ENCODE peak calls at places on chromosomes 6 and 20, in eight cellular contexts. W is neural progenitor cell, T is SK-N-MC, H is HCT116, V is GM23248, O is keratinocyte, Y is fibroblast of lung, J is endothelial cell of umbilical vein. R is an unnamed sample. For H3K9me3, the result is how much of the 10 kb centered on the place peaks cover.

GRCh38 chr20:23625236-23625964 is 12.4 kb downstream of the CST3 start:
- DNase-seq in W (peak), T (no peak), H (no peak), V (no peak), O (no peak), Y (no peak), J (no peak), R (no peak)

GRCh38 chr20:10637062-10637559 is 36.7 kb downstream of the JAG1 start:
- DNase-seq in W (no peak), T (no peak), H (no peak), V (peak), O (no peak), Y (peak), J (no peak), R (peak)

GRCh38 chr20:15895126-15895525 is 678.1 kb downstream of the KIF16B start:
- DNase-seq in W (no peak), T (no peak), H (no peak), V (peak), O (no peak), Y (no peak), J (no peak), R (no peak)

GRCh38 chr20:63567382-63568169 is 6.5 kb downstream of the HELZ2 start:
- DNase-seq in W (no peak), T (no peak), H (no peak), V (no peak), O (no peak), Y (no peak), J (no peak), R (no peak)

GRCh38 chr6:35377002-35377401 is 34.6 kb downstream of the PPARD start:
- DNase-seq in W (no peak), T (no peak), H (no peak), V (no peak), O (no peak), Y (peak), J (no peak), R (peak)

GRCh38 chr6:96923871-96924493 is 546 bp upstream of the KLHL32 start:
- DNase-seq in W (peak), T (no peak), H (no peak), V (peak), O (no peak), Y (no peak), J (peak), R (no peak)

GRCh38 chr6:33797635-33798342 is 6.0 kb downstream of the MLN start:
- DNase-seq in W (peak), T (no peak), H (no peak), V (no peak), O (no peak), Y (no peak), J (no peak), R (no peak)

GRCh38 chr6:156791261-156791850 is 14.2 kb downstream of the ARID1B start:
- DNase-seq in W (peak), T (peak), H (no peak), V (peak), O (peak), Y (peak), J (peak), R (peak)

GRCh38 chr20:36720510-36720909 is 25.4 kb downstream of the NDRG3 start:
- DNase-seq in W (no peak), T (no peak), H (no peak), V (peak), O (no peak), Y (peak), J (no peak), R (peak)

GRCh38 chr20:53369871-53370270 is 223.8 kb downstream of the ZNF217 start:
- DNase-seq in W (no peak), T (no peak), H (no peak), V (no peak), O (no peak), Y (no peak), J (no peak), R (no peak)

GRCh38 chr6:114140416-114140815 is 169.5 kb upstream of the HDAC2 start:
- DNase-seq in W (no peak), T (no peak), H (no peak), V (peak), O (no peak), Y (no peak), J (no peak), R (no peak)

GRCh38 chr6:137764464-137764863 is 102.6 kb upstream of the TNFAIP3 start:
- DNase-seq in W (no peak), T (no peak), H (no peak), V (peak), O (peak), Y (peak), J (peak), R (peak)

GRCh38 chr6:90080876-90081464 is 186.7 kb downstream of the GJA10 start:
- DNase-seq in W (no peak), T (no peak), H (no peak), V (no peak), O (no peak), Y (no peak), J (no peak), R (no peak)

DNA sequence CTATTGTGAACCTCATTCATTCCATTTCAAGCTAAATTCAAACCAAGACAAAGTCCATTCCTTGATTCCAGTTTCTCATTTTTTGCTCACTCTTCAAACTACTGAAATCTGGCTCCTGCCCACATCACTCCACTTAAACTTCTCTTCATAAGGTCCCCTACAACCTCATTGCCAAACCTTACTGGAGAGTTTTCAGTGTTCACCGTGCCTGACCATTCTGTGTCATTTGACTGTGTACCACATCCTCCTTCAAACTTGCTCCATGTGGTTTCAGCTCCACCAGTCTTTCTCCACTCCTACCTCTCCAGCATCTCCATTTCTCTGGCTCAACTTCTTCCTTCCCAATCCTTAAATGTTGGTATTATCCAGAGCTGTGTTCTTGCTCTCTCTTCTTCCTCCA is 38.5 kb upstream of the TAB2 start:
- DNase-seq in W (no peak), T (no peak), H (no peak), V (no peak), O (no peak), Y (no peak), J (no peak), R (no peak)
- TF ChIP-seq EZH2 in W (no peak), T (no peak), H (no peak), V (no peak), O (no peak), Y (no peak), J (no peak), R (no peak)

DNA sequence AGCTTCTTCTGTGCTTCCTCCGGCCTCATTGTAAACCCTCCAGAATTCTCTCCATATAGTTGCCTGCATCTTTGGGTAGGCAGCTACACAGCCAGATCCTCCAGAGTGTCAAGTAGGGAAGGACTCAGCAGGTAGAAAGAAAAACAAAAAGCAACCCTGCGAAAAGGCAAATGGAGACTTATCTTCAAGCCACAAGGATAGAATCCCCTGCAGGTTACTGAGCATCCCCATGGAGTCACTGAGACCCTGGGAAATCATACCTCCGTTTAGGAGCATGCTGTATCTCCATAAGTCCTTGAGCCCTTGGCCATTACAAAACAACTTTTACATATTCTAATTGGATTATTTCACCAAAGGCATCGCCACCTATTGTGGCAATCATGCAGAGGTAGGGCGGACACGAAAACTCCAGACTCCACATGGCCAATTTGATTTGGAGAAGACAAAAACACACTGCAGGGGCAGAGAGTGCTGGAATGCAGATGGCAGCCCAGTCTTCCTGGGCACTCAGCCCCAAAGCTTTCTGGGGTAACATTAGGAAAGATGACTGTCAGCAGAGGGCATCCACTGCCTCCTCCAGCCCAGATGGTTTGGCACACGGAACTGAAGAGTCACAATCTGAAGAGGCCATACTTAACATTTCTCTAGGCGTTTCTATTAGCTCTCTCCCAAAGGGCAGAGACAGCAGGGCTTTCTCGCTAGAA is 28.5 kb downstream of the ALDH8A1 start:
- DNase-seq in W (no peak), T (no peak), H (no peak), V (no peak), O (no peak), Y (no peak), J (no peak), R (no peak)
- H3K9me3 ChIP-seq in W (under half), T (under half), H (under half), V (under half), O (under half), Y (under half), J (under half), R (under half)

GRCh38 chr6:148324297-148325007 is 18.2 kb upstream of the SASH1 start:
- DNase-seq in W (no peak), T (no peak), H (no peak), V (peak), O (no peak), Y (peak), J (peak), R (peak)

GRCh38 chr6:148329568-148330299 is 12.9 kb upstream of the SASH1 start:
- DNase-seq in W (no peak), T (no peak), H (no peak), V (peak), O (no peak), Y (peak), J (peak), R (peak)

GRCh38 chr6:148332088-148332487 is 10.6 kb upstream of the SASH1 start:
- DNase-seq in W (no peak), T (peak), H (no peak), V (peak), O (no peak), Y (no peak), J (no peak), R (no peak)

GRCh38 chr6:148325316-148326068 is 17.1 kb upstream of the SASH1 start:
- DNase-seq in W (no peak), T (no peak), H (no peak), V (peak), O (no peak), Y (no peak), J (no peak), R (no peak)

DNA sequence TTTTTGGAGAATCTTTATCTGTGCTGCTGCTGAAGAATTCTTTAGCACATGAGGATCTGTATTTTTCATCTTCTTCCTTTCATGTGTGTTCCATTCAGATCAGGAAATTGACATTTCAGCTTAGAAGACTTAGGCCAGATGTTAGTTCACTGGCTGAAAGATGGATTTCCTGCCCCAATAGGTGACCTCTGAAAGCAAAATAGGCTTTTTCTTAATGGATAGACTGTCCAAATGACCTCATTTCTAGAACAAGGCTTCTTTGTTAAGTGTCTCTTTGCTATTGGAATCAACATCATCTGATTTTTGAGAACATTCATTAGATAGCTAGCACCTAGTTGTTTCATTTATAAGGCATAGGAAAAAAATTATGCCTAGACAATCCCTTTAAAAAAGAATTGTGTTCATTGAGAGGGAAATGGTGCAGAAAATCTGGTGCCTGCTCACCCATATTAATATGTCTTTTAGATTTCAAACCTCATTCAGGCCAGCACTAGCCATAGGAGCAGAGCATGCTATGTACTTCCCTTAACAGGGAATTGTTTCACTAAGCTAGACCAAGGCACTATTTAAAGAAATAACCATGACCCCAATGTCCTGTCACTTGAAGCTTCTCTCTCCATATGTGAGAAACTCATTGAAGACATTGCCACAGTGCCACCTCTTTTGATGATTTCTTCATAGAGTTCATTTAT is 13.6 kb upstream of the SASH1 start:
- DNase-seq in W (no peak), T (no peak), H (no peak), V (no peak), O (no peak), Y (peak), J (peak), R (peak)
- H3K9ac ChIP-seq in W (no peak), T (no peak), H (no peak), V (peak), O (no peak), Y (no peak), J (no peak), R (peak)

GRCh38 chr6:38687549-38687948 is 15.4 kb downstream of the GLO1 start:
- DNase-seq in W (no peak), T (no peak), H (no peak), V (no peak), O (no peak), Y (no peak), J (no peak), R (no peak)
- TF ChIP-seq EZH2 in W (no peak), T (no peak), H (no peak), V (no peak), O (no peak), Y (no peak), J (no peak), R (no peak)

DNA sequence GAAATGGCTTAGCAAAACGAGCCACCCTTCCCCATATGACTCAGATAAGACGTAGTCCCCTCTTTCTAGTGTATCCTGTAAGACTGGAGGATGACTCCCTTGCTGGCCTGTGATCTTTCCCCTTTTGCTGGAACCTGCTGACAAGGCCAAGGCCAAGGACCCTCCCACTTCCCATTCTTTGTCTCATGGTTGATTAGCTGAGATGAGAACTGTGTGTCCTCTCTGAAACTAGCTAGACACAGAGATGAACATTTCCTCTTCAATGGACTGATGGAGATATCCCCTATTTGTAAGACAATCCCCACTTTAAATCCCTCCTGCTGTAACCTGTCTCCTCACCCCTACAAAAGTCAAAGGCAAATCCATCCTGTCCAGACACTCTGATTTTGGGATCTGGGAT is 33.4 kb upstream of the SCRT2 start:
- DNase-seq in W (no peak), T (no peak), H (no peak), V (no peak), O (no peak), Y (no peak), J (no peak), R (no peak)
- H3K9me3 ChIP-seq in W (under half), T (under half), H (under half), V (under half), O (under half), Y (under half), J (under half), R (under half)

DNA sequence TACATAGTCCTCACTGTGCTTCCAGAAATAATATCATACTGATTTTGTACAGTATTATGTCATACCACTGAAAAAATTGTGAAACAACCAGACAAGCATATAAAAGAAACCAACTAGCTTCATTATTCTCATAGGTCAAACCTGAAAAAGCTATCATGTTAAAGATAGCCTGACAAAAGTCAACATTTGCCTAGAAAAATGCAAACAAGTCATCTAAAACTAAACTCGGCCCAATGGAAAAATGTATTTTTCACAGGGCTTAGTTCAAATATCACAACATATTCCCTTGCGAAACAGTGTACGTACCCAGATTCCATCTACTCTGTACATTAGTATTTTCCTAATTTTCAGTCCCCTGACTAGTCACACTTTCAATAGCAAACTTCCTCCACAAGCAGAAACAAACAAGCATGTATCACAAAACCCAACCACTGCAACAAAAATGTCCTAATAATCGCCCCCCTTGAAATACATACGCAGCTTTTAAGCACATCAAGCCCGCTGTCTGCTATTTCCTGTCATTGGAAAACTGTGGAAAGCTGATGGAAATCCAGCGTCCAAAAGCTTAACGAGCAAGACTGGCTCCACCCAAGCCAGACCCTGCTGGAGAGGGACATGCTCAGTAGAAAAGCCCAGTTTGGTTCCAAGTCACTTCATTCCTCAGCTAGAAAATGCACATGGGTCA is 93.1 kb downstream of the EPB41L2 start:
- DNase-seq in W (peak), T (no peak), H (no peak), V (peak), O (no peak), Y (no peak), J (peak), R (no peak)
- H3K9ac ChIP-seq in W (no peak), T (peak), H (no peak), V (peak), O (no peak), Y (peak), J (no peak), R (no peak)

DNA sequence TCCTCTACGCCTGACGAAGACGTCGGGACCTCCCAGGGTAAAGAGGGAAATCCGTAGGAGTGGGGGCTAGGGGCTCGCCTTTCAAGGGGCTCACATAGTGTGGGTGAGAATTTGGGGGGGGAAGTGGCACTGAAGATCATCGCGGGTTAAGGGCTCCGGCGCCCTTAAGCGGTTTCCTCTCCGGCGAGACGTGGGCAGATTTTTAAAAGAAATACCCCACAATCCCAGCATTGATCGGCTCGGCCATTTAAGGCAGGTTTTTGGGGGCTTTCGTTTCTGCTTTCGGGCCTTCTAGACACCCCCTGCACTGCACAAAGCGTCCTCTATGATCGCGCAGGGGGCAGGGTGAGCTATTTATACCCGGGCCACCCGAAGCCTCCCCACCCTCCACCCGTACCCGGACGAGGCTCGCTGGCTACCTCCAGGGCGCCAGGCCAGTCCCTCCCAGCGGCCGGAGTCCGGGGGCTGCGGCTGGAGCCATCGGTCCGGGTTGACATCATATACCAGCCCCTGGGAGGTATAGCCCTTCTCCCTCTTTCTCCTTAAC is 1.2 kb downstream of the NKX2-2 start:
- DNase-seq in W (peak), T (no peak), H (no peak), V (no peak), O (no peak), Y (no peak), J (no peak), R (no peak)
- TF ChIP-seq EZH2 in W (peak), T (no peak), H (no peak), V (peak), O (peak), Y (no peak), J (peak), R (peak)

R was measured in astrocyte.